ENCODE peak calls at places on chromosome 10, in six cellular contexts. One of them, this sample, is unnamed.
A peak's percentile ranks its signal among the peaks of the same experiment; 100 is the strongest.

GRCh38 chr10:16792675-16793074 is 24.5 kb downstream of the RSU1 start:
- DNase-seq in left lung: no peak
- DNase-seq in fibroblast of lung: peak; percentile 87
- DNase-seq in HCT116: no peak
- DNase-seq in nephron progenitor cell: no peak
- DNase-seq in ovary: no peak
- DNase-seq in this sample: no peak

GRCh38 chr10:61941202-61941651 is 39.7 kb downstream of the ARID5B start:
- DNase-seq in left lung: no peak
- DNase-seq in fibroblast of lung: no peak
- DNase-seq in HCT116: no peak
- DNase-seq in nephron progenitor cell: no peak
- DNase-seq in ovary: no peak
- DNase-seq in this sample: no peak

GRCh38 chr10:46520941-46521340 is 35.5 kb downstream of the GPRIN2 start:
- DNase-seq in left lung: peak; percentile 28
- DNase-seq in fibroblast of lung: peak; percentile 79
- DNase-seq in HCT116: no peak
- DNase-seq in nephron progenitor cell: peak; percentile 1
- DNase-seq in ovary: peak; percentile 35
- DNase-seq in this sample: no peak

GRCh38 chr10:91190876-91191580 is 29.4 kb upstream of the PCGF5 start:
- DNase-seq in left lung: no peak
- DNase-seq in fibroblast of lung: peak; percentile 53
- DNase-seq in HCT116: no peak
- DNase-seq in nephron progenitor cell: no peak
- DNase-seq in ovary: no peak
- DNase-seq in this sample: no peak

GRCh38 chr10:89426230-89426868 is 12.0 kb downstream of the IFIT5 start:
- DNase-seq in left lung: no peak
- DNase-seq in fibroblast of lung: peak; percentile 56
- DNase-seq in HCT116: no peak
- DNase-seq in nephron progenitor cell: peak; percentile 4
- DNase-seq in ovary: no peak
- DNase-seq in this sample: no peak

GRCh38 chr10:129047585-129047984 is 419.5 kb upstream of the MGMT start:
- DNase-seq in left lung: no peak
- DNase-seq in fibroblast of lung: no peak
- DNase-seq in HCT116: no peak
- DNase-seq in nephron progenitor cell: no peak
- DNase-seq in ovary: no peak
- DNase-seq in this sample: no peak

GRCh38 chr10:23914641-23915040 is 294.3 kb upstream of the KIAA1217 start:
- DNase-seq in left lung: no peak
- DNase-seq in fibroblast of lung: no peak
- DNase-seq in HCT116: no peak
- DNase-seq in nephron progenitor cell: no peak
- DNase-seq in ovary: no peak
- DNase-seq in this sample: no peak

GRCh38 chr10:69057261-69057950 is 30.5 kb upstream of the SRGN start:
- DNase-seq in left lung: peak; percentile 80
- DNase-seq in fibroblast of lung: no peak
- DNase-seq in HCT116: no peak
- DNase-seq in nephron progenitor cell: no peak
- DNase-seq in ovary: no peak
- DNase-seq in this sample: no peak

GRCh38 chr10:93039110-93039509 is 21.5 kb upstream of the CYP26C1 start:
- DNase-seq in left lung: no peak
- DNase-seq in fibroblast of lung: no peak
- DNase-seq in HCT116: no peak
- DNase-seq in nephron progenitor cell: no peak
- DNase-seq in ovary: no peak
- DNase-seq in this sample: no peak

GRCh38 chr10:93034426-93034825 is 26.2 kb upstream of the CYP26C1 start:
- DNase-seq in left lung: no peak
- DNase-seq in fibroblast of lung: peak; percentile 12
- DNase-seq in HCT116: no peak
- DNase-seq in nephron progenitor cell: no peak
- DNase-seq in ovary: no peak
- DNase-seq in this sample: no peak

GRCh38 chr10:93039721-93040120 is 20.9 kb upstream of the CYP26C1 start:
- DNase-seq in left lung: no peak
- DNase-seq in fibroblast of lung: peak; percentile 25
- DNase-seq in HCT116: peak; percentile 12
- DNase-seq in nephron progenitor cell: no peak
- DNase-seq in ovary: no peak
- DNase-seq in this sample: no peak
- TF ChIP-seq CTCF in left lung: no peak
- TF ChIP-seq CTCF in fibroblast of lung: peak; percentile 71
- TF ChIP-seq CTCF in HCT116: peak; percentile 65
- TF ChIP-seq CTCF in nephron progenitor cell: no peak
- TF ChIP-seq CTCF in ovary: no peak
- TF ChIP-seq CTCF in this sample: no peak

DNA sequence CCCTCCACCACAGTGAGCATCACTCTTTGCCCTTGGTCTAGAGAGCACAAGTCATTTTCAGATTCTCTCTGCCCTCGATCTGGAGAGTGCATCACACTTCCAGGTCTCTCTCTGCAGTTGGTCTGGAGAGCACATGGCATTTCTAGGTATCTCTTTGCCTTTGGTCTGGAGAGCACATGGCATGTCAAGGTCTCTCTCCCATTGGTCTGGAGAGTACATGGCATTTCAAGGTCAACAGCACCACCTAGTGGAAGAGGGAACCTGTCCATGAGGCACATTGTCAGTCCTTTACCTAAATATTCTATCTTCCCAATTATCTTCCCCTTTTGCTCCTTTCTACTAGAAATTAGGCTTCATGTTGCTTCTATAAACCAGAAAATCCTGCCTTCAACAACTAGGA is 1139.4 kb downstream of the XPNPEP1 start:
- DNase-seq in left lung: no peak
- DNase-seq in fibroblast of lung: peak; percentile 60
- DNase-seq in HCT116: peak; percentile 39
- DNase-seq in nephron progenitor cell: peak; percentile 11
- DNase-seq in ovary: no peak
- DNase-seq in this sample: no peak
- TF ChIP-seq CTCF in left lung: peak; percentile 29
- TF ChIP-seq CTCF in fibroblast of lung: no peak
- TF ChIP-seq CTCF in HCT116: peak; percentile 8
- TF ChIP-seq CTCF in nephron progenitor cell: peak; percentile 33
- TF ChIP-seq CTCF in ovary: no peak
- TF ChIP-seq CTCF in this sample: no peak

DNA sequence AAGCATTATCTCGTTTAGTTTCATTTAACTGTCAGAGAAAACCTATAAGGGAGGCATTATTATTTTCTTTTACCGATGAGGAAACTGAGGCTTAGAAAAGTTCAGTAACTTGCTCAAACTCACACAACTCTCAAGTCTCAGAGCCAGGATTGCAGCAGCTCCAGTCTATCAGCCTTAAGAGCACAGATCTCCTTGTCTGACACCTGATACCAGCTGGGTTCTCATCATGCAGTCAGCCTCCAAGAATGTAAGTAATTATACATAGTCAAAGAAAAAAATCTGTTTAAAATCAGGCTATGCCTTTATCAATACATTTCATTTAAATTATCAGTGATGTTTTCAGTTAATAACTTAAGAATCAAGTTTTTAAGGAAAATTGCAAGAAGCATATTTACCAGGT is 236.6 kb upstream of the TCF7L2 start:
- DNase-seq in left lung: no peak
- DNase-seq in fibroblast of lung: peak; percentile 51
- DNase-seq in HCT116: no peak
- DNase-seq in nephron progenitor cell: no peak
- DNase-seq in ovary: no peak
- DNase-seq in this sample: no peak
- TF ChIP-seq CTCF in left lung: no peak
- TF ChIP-seq CTCF in fibroblast of lung: no peak
- TF ChIP-seq CTCF in HCT116: no peak
- TF ChIP-seq CTCF in nephron progenitor cell: no peak
- TF ChIP-seq CTCF in ovary: no peak
- TF ChIP-seq CTCF in this sample: no peak

DNA sequence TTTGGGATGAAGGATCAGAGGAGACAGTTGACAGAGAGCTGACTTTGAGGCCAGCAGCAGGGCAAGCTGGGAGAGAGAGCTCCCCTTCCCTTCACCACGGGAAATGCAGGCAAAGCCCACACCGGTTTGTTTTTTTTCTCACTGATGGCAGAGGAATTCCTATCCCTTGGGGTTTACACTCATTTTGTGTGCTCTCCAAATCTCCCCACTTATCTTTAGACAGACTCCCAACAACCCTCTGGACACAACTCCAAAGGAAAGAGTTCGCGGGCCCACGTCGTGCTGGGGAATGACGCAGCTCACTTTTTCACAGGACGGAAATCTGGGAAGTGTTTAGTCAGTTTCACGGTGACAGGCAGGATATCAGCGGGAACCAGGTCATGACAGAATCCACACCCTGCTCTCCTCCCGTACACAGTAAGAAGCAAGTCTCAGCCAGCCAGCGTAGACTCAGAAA is 68.3 kb upstream of the FAM171A1 start:
- DNase-seq in left lung: no peak
- DNase-seq in fibroblast of lung: peak; percentile 13
- DNase-seq in HCT116: no peak
- DNase-seq in nephron progenitor cell: no peak
- DNase-seq in ovary: peak; percentile 62
- DNase-seq in this sample: no peak
- TF ChIP-seq CTCF in left lung: no peak
- TF ChIP-seq CTCF in fibroblast of lung: peak; percentile 37
- TF ChIP-seq CTCF in HCT116: no peak
- TF ChIP-seq CTCF in nephron progenitor cell: peak; percentile 47
- TF ChIP-seq CTCF in ovary: peak; percentile 24
- TF ChIP-seq CTCF in this sample: no peak

GRCh38 chr10:79244841-79245504 is 102.3 kb upstream of the PPIF start:
- DNase-seq in left lung: no peak
- DNase-seq in fibroblast of lung: peak; percentile 64
- DNase-seq in HCT116: no peak
- DNase-seq in nephron progenitor cell: no peak
- DNase-seq in ovary: no peak
- DNase-seq in this sample: no peak
- TF ChIP-seq CTCF in left lung: no peak
- TF ChIP-seq CTCF in fibroblast of lung: no peak
- TF ChIP-seq CTCF in HCT116: no peak
- TF ChIP-seq CTCF in nephron progenitor cell: no peak
- TF ChIP-seq CTCF in ovary: no peak
- TF ChIP-seq CTCF in this sample: no peak

DNA sequence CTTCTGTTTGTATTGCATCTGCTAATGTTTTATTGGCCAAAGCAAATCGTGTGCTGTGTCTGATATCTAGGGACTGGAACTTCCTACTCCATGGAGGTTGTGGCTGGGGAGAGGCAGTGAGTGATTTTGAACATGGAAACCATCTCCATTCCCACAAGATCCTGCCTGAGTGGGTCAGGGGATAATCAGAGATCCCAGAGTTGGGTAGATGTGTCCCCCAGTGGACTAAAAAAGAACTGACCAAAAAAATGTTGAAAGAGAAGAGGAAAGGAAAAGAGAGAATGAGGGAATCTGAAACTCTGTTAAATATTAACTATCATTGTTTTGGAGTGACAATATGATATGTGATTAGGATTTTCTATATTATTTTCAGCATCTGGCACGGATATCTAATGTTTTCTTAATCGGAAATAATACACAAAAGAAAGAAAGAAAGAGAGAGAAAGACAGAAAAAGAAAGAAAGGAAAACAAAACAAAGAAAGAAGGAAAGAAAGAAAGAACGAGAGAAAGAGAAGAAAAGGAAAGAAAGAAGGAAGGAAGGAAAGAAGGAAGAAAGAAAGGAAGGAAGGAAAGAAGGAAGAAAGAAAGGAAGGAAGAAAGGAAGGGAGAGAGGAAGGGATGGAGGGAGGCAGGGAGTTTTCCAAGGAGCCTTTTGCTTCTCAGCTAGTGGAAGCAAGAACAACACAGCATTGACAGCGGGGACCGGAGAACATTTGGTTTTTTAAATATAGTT is 638.5 kb downstream of the CCSER2 start:
- DNase-seq in left lung: no peak
- DNase-seq in fibroblast of lung: no peak
- DNase-seq in HCT116: no peak
- DNase-seq in nephron progenitor cell: no peak
- DNase-seq in ovary: no peak
- DNase-seq in this sample: no peak
- TF ChIP-seq CTCF in left lung: no peak
- TF ChIP-seq CTCF in fibroblast of lung: no peak
- TF ChIP-seq CTCF in HCT116: no peak
- TF ChIP-seq CTCF in nephron progenitor cell: no peak
- TF ChIP-seq CTCF in ovary: no peak
- TF ChIP-seq CTCF in this sample: no peak

GRCh38 chr10:124745257-124745656 is 1.1 kb upstream of the FAM53B start:
- DNase-seq in left lung: no peak
- DNase-seq in fibroblast of lung: no peak
- DNase-seq in HCT116: no peak
- DNase-seq in nephron progenitor cell: no peak
- DNase-seq in ovary: no peak
- DNase-seq in this sample: no peak
- TF ChIP-seq CTCF in left lung: no peak
- TF ChIP-seq CTCF in fibroblast of lung: no peak
- TF ChIP-seq CTCF in HCT116: no peak
- TF ChIP-seq CTCF in nephron progenitor cell: no peak
- TF ChIP-seq CTCF in ovary: no peak
- TF ChIP-seq CTCF in this sample: no peak

DNA sequence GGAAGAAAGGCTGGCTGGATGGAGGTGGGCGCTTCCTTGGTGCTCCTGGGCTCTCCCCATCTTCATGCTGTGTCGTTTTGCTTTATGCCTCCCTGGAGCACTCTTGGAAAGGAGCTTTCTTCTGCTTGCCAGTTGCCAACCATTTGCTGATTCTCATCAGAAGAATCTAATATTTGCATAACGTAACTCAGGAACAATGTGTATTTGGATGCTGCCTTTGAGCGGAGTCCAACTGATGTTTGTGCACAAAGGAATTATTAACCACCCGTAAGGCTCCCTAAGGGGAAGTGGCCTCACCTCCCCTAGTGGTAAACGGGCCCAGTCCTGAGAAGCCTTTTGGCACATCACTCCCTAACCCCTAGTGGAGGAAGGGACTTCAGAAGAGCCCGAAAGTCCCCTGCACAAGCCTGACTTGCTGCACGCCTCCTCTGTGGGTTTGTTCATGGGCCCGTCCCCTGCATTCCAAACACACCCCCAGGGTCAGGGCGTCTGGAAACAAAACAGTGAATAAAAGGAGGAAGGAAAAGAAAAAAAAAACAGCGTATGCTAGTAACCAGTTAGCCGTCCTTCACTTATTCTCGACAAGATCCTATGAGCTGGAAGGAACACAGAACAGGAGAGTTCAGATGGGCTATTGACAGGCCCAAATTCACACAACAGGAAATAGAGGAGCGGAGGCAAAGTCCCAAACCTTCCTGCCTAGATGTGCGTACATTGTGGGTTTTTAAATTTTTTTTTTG is 602.2 kb downstream of the LRMDA start:
- DNase-seq in left lung: no peak
- DNase-seq in fibroblast of lung: peak; percentile 78
- DNase-seq in HCT116: no peak
- DNase-seq in nephron progenitor cell: no peak
- DNase-seq in ovary: peak; percentile 43
- DNase-seq in this sample: no peak
- TF ChIP-seq CTCF in left lung: peak; percentile 14
- TF ChIP-seq CTCF in fibroblast of lung: peak; percentile 20
- TF ChIP-seq CTCF in HCT116: no peak
- TF ChIP-seq CTCF in nephron progenitor cell: no peak
- TF ChIP-seq CTCF in ovary: peak; percentile 13
- TF ChIP-seq CTCF in this sample: no peak